ENCODE peak calls at places on chromosomes 16 and 17, in eight cellular contexts. G is thoracic aorta; Y is cardiac fibroblast; M is EH; Q is RPMI8226; B is hippocampal formation; J is stimulated activated CD4-positive, alpha-beta T cell treated with anti-CD3 and anti-CD28 coated beads, Interleukin-15, amount 100 ng/mL, for 1 hour; W is IMR-90. A is an unnamed sample.

GRCh38 chr17:35726609-35727460 is 4.6 kb upstream of the RASL10B start:
- DNase-seq in G (no peak), Y (peak; percentile 91), M (peak; percentile 98), Q (peak; percentile 82), B (no peak), J (no peak), W (peak; percentile 88), A (peak; percentile 97)

GRCh38 chr17:19757536-19758180 is 9.6 kb upstream of the ALDH3A1 start:
- DNase-seq in G (no peak), Y (no peak), M (no peak), Q (no peak), B (no peak), J (no peak), W (no peak), A (no peak)

GRCh38 chr17:20997711-20998570 is 44.9 kb downstream of the USP22 start:
- DNase-seq in G (no peak), Y (no peak), M (peak; percentile 9), Q (no peak), B (no peak), J (no peak), W (no peak), A (no peak)

GRCh38 chr17:75059369-75060345 is 12.6 kb downstream of the KCTD2 start:
- DNase-seq in G (no peak), Y (peak; percentile 75), M (peak; percentile 83), Q (peak; percentile 29), B (peak; percentile 89), J (no peak), W (peak; percentile 81), A (peak; percentile 87)

GRCh38 chr16:68732068-68732680 is 4.9 kb upstream of the CDH1 start:
- DNase-seq in G (no peak), Y (no peak), M (peak; percentile 23), Q (peak; percentile 79), B (no peak), J (no peak), W (no peak), A (peak; percentile 28)

GRCh38 chr16:27314161-27314723 is 468 bp downstream of the IL4R start:
- DNase-seq in G (peak; percentile 76), Y (peak; percentile 96), M (peak; percentile 84), Q (no peak), B (no peak), J (peak; percentile 22), W (peak; percentile 97), A (peak; percentile 96)

GRCh38 chr16:3485097-3485470 is 10.2 kb downstream of the C16orf90 start:
- DNase-seq in G (no peak), Y (no peak), M (no peak), Q (no peak), B (no peak), J (no peak), W (no peak), A (no peak)

GRCh38 chr17:33520404-33521032 is 227.4 kb upstream of the ASIC2 start:
- DNase-seq in G (no peak), Y (peak; percentile 12), M (peak; percentile 9), Q (peak; percentile 54), B (peak; percentile 3), J (no peak), W (peak; percentile 1), A (peak; percentile 31)